ENCODE peak calls at places on chromosomes 1 and 21, in four cellular contexts. M is mammary epithelial cell, W is neural progenitor cell, T is HCT116. S is an unnamed sample.

GRCh38 chr1:245322673-245323072 is 167.9 kb downstream of the KIF26B start:
- DNase-seq in T (peak; percentile 6), W (no peak), M (peak; percentile 50), S (no peak)

GRCh38 chr1:221939598-221939997 is 197.7 kb upstream of the DUSP10 start:
- DNase-seq in M (no peak), T (no peak), W (no peak), S (no peak)

GRCh38 chr1:175129182-175129581 is 61.5 kb downstream of the TNN start:
- DNase-seq in T (no peak), W (no peak), M (peak; percentile 36), S (peak; percentile 32)

GRCh38 chr1:154745286-154745731 is 124.8 kb downstream of the KCNN3 start:
- DNase-seq in W (no peak), T (no peak), M (no peak), S (no peak)

GRCh38 chr21:36310016-36310415 is 10.0 kb upstream of the MORC3 start:
- DNase-seq in T (no peak), M (no peak), W (no peak), S (no peak)

GRCh38 chr1:106879538-106879937 is 176.9 kb upstream of the PRMT6 start:
- DNase-seq in T (no peak), M (no peak), W (peak; percentile 6), S (no peak)

GRCh38 chr1:205518616-205519540 is 14.4 kb downstream of the CDK18 start:
- DNase-seq in W (no peak), T (no peak), M (no peak), S (no peak)

GRCh38 chr1:41514381-41514780 is 29.9 kb upstream of the EDN2 start:
- DNase-seq in T (no peak), W (no peak), M (no peak), S (no peak)

GRCh38 chr1:219339466-219339865 is 165.8 kb downstream of the LYPLAL1 start:
- DNase-seq in M (no peak), T (no peak), W (no peak), S (no peak)

GRCh38 chr1:221381858-221382623 is 359.8 kb downstream of the DUSP10 start:
- DNase-seq in T (no peak), M (no peak), W (no peak), S (no peak)

GRCh38 chr1:234355782-234356510 is 17.3 kb upstream of the COA6 start:
- DNase-seq in T (no peak), M (no peak), W (no peak), S (no peak)
- H3K4me3 ChIP-seq in T (peak overlapping the region; percentile 61), M (peak overlapping the region; percentile 63), W (no peak overlapping the region), S (no peak overlapping the region)

GRCh38 chr1:179154437-179154836 is 72.6 kb downstream of the TOR3A start:
- DNase-seq in T (no peak), M (no peak), W (no peak), S (no peak)

GRCh38 chr1:179155615-179156014 is 73.7 kb downstream of the TOR3A start:
- DNase-seq in M (no peak), W (no peak), T (no peak), S (no peak)

GRCh38 chr1:179151908-179152682 is 70.2 kb downstream of the TOR3A start:
- DNase-seq in M (no peak), W (no peak), T (no peak), S (no peak)

GRCh38 chr1:179156026-179156425 is 73.5 kb downstream of the ABL2 start:
- DNase-seq in M (no peak), W (no peak), T (no peak), S (no peak)

GRCh38 chr1:179153217-179153616 is 71.3 kb downstream of the TOR3A start:
- DNase-seq in M (no peak), T (no peak), W (no peak), S (no peak)
- H3K9ac ChIP-seq in M (no peak overlapping the region), T (no peak overlapping the region), W (no peak overlapping the region), S (no peak overlapping the region)

DNA sequence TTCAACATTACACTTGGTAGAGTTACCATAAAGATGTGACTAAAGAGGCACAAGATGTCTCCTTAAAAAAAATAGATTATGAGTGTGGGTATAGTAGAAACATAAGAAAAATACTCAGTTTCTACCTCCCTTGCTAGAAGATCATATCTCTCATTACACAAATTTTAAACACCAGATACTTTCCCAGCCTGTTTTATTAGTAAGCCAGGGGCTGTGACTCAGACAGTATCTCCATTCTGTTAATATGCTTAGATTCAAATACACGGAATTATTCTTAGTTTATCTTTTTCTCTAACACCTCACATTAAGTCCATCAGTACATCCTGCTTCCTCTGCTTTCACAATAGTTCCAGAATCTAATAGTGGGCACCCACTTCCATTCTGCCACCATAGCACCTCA is 561.8 kb upstream of the ADAMTS5 start:
- DNase-seq in T (no peak), W (no peak), M (no peak), S (no peak)
- H3K9me3 ChIP-seq in T (peaks cover 9% of the 10 kb centered on the region), W (no peaks in the 10 kb centered on the region), M (no peaks in the 10 kb centered on the region), S (no peaks in the 10 kb centered on the region)

GRCh38 chr21:45913416-45913765 is 68.2 kb upstream of the COL6A1 start:
- DNase-seq in M (no peak), W (no peak), T (no peak), S (no peak)
- H3K4me3 ChIP-seq in M (no peak overlapping the region), W (no peak overlapping the region), T (no peak overlapping the region), S (no peak overlapping the region)

GRCh38 chr1:214446772-214447556 is 104.4 kb downstream of the PTPN14 start:
- DNase-seq in T (peak; percentile 93), M (peak; percentile 99), W (peak; percentile 46), S (peak; percentile 96)
- H3K9ac ChIP-seq in T (peak overlapping the region; percentile 71), M (peak overlapping the region; percentile 96), W (no peak overlapping the region), S (no peak overlapping the region)

GRCh38 chr1:239247299-239247698 is 139.1 kb upstream of the CHRM3 start:
- DNase-seq in W (no peak), M (peak; percentile 4), T (no peak), S (no peak)
- H3K9me3 ChIP-seq in W (no peaks in the 10 kb centered on the region), M (no peaks in the 10 kb centered on the region), T (peaks cover 16% of the 10 kb centered on the region), S (no peaks in the 10 kb centered on the region)